ENCODE peak calls at places on chromosomes 2 and 18, in six cellular contexts. Z is choroid plexus epithelial cell, D is DMS79, K is ELR, S is gastrocnemius medialis, W is NCI-H460. Y is an unnamed sample.

GRCh38 chr2:191710411-191710900 is 32.5 kb downstream of the NABP1 start:
- DNase-seq in K (peak; percentile 67), W (no peak), S (no peak), Z (peak; percentile 77), D (no peak), Y (peak; percentile 87)

GRCh38 chr2:179612591-179613298 is 248.7 kb downstream of the ZNF385B start:
- DNase-seq in D (peak; percentile 8), S (no peak), K (no peak), W (no peak), Z (no peak), Y (peak; percentile 63)

GRCh38 chr18:68083776-68084175 is 567.3 kb upstream of the DSEL start:
- DNase-seq in Z (peak; percentile 48), K (no peak), W (no peak), D (no peak), S (no peak), Y (no peak)

GRCh38 chr2:200985806-200986205 is 22.3 kb upstream of the ORC2 start:
- DNase-seq in D (no peak), K (no peak), Z (peak; percentile 48), W (no peak), S (no peak), Y (no peak)

GRCh38 chr2:73366060-73366459 is 19.6 kb upstream of the ALMS1 start:
- DNase-seq in Z (no peak), K (no peak), S (no peak), D (no peak), W (no peak), Y (no peak)

GRCh38 chr2:234348081-234348480 is 148.8 kb downstream of the ARL4C start:
- DNase-seq in Z (no peak), W (no peak), K (no peak), S (peak; percentile 17), D (no peak), Y (no peak)

GRCh38 chr2:71705171-71705960 is 252.0 kb downstream of the DYSF start:
- DNase-seq in S (peak; percentile 52), Z (no peak), K (no peak), W (no peak), D (no peak), Y (no peak)

GRCh38 chr2:95757988-95758387 is 166.2 kb downstream of the TRIM43 start:
- DNase-seq in Z (no peak), W (no peak), K (no peak), S (no peak), D (no peak), Y (no peak)

GRCh38 chr2:196459539-196459938 is 180.0 kb upstream of the CCDC150 start:
- DNase-seq in Z (peak; percentile 91), S (no peak), K (peak; percentile 36), D (no peak), W (no peak), Y (no peak)

GRCh38 chr2:180599804-180600203 is 380.6 kb upstream of the UBE2E3 start:
- DNase-seq in K (no peak), S (no peak), Z (no peak), D (no peak), W (no peak), Y (no peak)

GRCh38 chr2:9179572-9180201 is 26.9 kb upstream of the ASAP2 start:
- DNase-seq in K (peak; percentile 94), Z (peak; percentile 72), D (no peak), W (peak; percentile 90), S (peak; percentile 54), Y (peak; percentile 98)

GRCh38 chr2:54446122-54446521 is 10.0 kb upstream of the SPTBN1 start:
- DNase-seq in K (no peak), D (no peak), S (no peak), W (no peak), Z (no peak), Y (no peak)

GRCh38 chr2:134739879-134740301 is 21.1 kb upstream of the TMEM163 start:
- DNase-seq in D (no peak), W (no peak), Z (no peak), S (peak; percentile 14), K (peak; percentile 65), Y (peak; percentile 1)

GRCh38 chr18:74171910-74172606 is 23.7 kb downstream of the TIMM21 start:
- DNase-seq in Z (peak; percentile 24), S (no peak), D (no peak), K (no peak), W (no peak), Y (no peak)

GRCh38 chr2:224085246-224085645 is 46.2 kb upstream of the SERPINE2 start:
- DNase-seq in S (no peak), K (peak; percentile 87), D (no peak), Z (peak; percentile 69), W (peak; percentile 51), Y (peak; percentile 87)

GRCh38 chr18:38115201-38115600 is 549.6 kb upstream of the CELF4 start:
- DNase-seq in Z (no peak), D (no peak), S (no peak), K (no peak), W (no peak), Y (no peak)

GRCh38 chr2:239275871-239276812 is 124.7 kb downstream of the HDAC4 start:
- DNase-seq in D (no peak), Z (no peak), S (peak; percentile 94), W (peak; percentile 78), K (peak; percentile 78), Y (peak; percentile 93)

GRCh38 chr2:143686585-143687164 is 557.5 kb downstream of the ARHGAP15 start:
- DNase-seq in K (peak; percentile 71), D (no peak), Z (peak; percentile 69), W (peak; percentile 46), S (no peak), Y (peak; percentile 59)

GRCh38 chr18:58091099-58091611 is 47.1 kb downstream of the NEDD4L start:
- DNase-seq in D (no peak), K (peak; percentile 35), S (no peak), W (no peak), Z (no peak), Y (no peak)

GRCh38 chr18:77766421-77766820 is 516.8 kb downstream of the GALR1 start:
- DNase-seq in Z (no peak), W (no peak), K (no peak), S (no peak), D (no peak), Y (no peak)

GRCh38 chr2:241049739-241050623 is 51.6 kb downstream of the SNED1 start:
- DNase-seq in K (no peak), W (no peak), S (no peak), Z (peak; percentile 6), D (no peak), Y (no peak)

GRCh38 chr2:28721601-28722191 is 29.9 kb upstream of the PPP1CB start:
- DNase-seq in Z (no peak), S (no peak), K (no peak), W (no peak), D (no peak), Y (no peak)

GRCh38 chr18:46073474-46074331 is 1.6 kb upstream of the PSTPIP2 start:
- DNase-seq in Z (peak; percentile 85), D (peak; percentile 7), K (peak; percentile 79), W (peak; percentile 59), S (no peak), Y (peak; percentile 70)

GRCh38 chr18:24613887-24614286 is 153.4 kb downstream of the HRH4 start:
- DNase-seq in K (no peak), S (no peak), Z (no peak), W (no peak), D (no peak), Y (no peak)

GRCh38 chr18:60893331-60894114 is 439.7 kb upstream of the CDH20 start:
- DNase-seq in D (no peak), W (no peak), K (no peak), S (no peak), Z (no peak), Y (no peak)

GRCh38 chr2:64157792-64158191 is 13.6 kb upstream of the PELI1 start:
- DNase-seq in S (no peak), K (no peak), W (no peak), Z (no peak), D (no peak), Y (peak; percentile 75)

GRCh38 chr18:22813648-22814328 is 119.3 kb upstream of the RBBP8 start:
- DNase-seq in K (peak; percentile 58), Z (peak; percentile 76), W (peak; percentile 6), S (no peak), D (no peak), Y (peak; percentile 54)

GRCh38 chr18:29163596-29163995 is 986.7 kb upstream of the CDH2 start:
- DNase-seq in S (no peak), K (peak; percentile 9), D (no peak), Z (no peak), W (no peak), Y (peak; percentile 25)

GRCh38 chr18:63016270-63016669 is 300.9 kb downstream of the PHLPP1 start:
- DNase-seq in S (no peak), K (peak; percentile 68), W (peak; percentile 44), Z (peak; percentile 82), D (peak; percentile 48), Y (peak; percentile 67)

GRCh38 chr2:233638836-233639235 is 2.6 kb downstream of the UGT1A10 start:
- DNase-seq in W (no peak), D (no peak), S (no peak), K (no peak), Z (no peak), Y (no peak)

Y was measured in fibroblast of mammary gland.